ENCODE peak calls at places on chromosomes 12 and 14, in five cellular contexts. One of them, this sample, is unnamed.

GRCh38 chr14:101075025-101075800 is 171.7 kb upstream of the RTL1 start:
- DNase-seq in activated gamma-delta T cell treated with Interleukin-2 at 50 U/mL for 16 hours: no peak
- DNase-seq in posterior cingulate gyrus: no peak
- DNase-seq in RWPE1: no peak
- DNase-seq in stimulated activated CD4-positive, alpha-beta T cell treated with anti-CD3 and anti-CD28 coated beads, TNF-alpha, amount 100 ng/mL, for 1 hour: no peak
- DNase-seq in this sample: no peak

GRCh38 chr12:121637231-121637914 is 11.0 kb downstream of the ORAI1 start:
- DNase-seq in stimulated activated CD4-positive, alpha-beta T cell treated with anti-CD3 and anti-CD28 coated beads, TNF-alpha, amount 100 ng/mL, for 1 hour: no peak
- DNase-seq in activated gamma-delta T cell treated with Interleukin-2 at 50 U/mL for 16 hours: peak
- DNase-seq in posterior cingulate gyrus: no peak
- DNase-seq in RWPE1: no peak
- DNase-seq in this sample: peak

GRCh38 chr12:81668475-81668874 is 90.7 kb downstream of the PPFIA2 start:
- DNase-seq in RWPE1: peak
- DNase-seq in posterior cingulate gyrus: no peak
- DNase-seq in activated gamma-delta T cell treated with Interleukin-2 at 50 U/mL for 16 hours: no peak
- DNase-seq in stimulated activated CD4-positive, alpha-beta T cell treated with anti-CD3 and anti-CD28 coated beads, TNF-alpha, amount 100 ng/mL, for 1 hour: no peak
- DNase-seq in this sample: no peak

GRCh38 chr12:92943482-92944250 is 14.6 kb upstream of the EEA1 start:
- DNase-seq in activated gamma-delta T cell treated with Interleukin-2 at 50 U/mL for 16 hours: no peak
- DNase-seq in stimulated activated CD4-positive, alpha-beta T cell treated with anti-CD3 and anti-CD28 coated beads, TNF-alpha, amount 100 ng/mL, for 1 hour: no peak
- DNase-seq in posterior cingulate gyrus: no peak
- DNase-seq in RWPE1: no peak
- DNase-seq in this sample: no peak

GRCh38 chr12:9327307-9327706 is 119.1 kb upstream of the PZP start:
- DNase-seq in stimulated activated CD4-positive, alpha-beta T cell treated with anti-CD3 and anti-CD28 coated beads, TNF-alpha, amount 100 ng/mL, for 1 hour: no peak
- DNase-seq in RWPE1: no peak
- DNase-seq in activated gamma-delta T cell treated with Interleukin-2 at 50 U/mL for 16 hours: no peak
- DNase-seq in posterior cingulate gyrus: no peak
- DNase-seq in this sample: no peak

GRCh38 chr12:66288121-66288520 is 14.2 kb upstream of the HELB start:
- DNase-seq in activated gamma-delta T cell treated with Interleukin-2 at 50 U/mL for 16 hours: peak
- DNase-seq in stimulated activated CD4-positive, alpha-beta T cell treated with anti-CD3 and anti-CD28 coated beads, TNF-alpha, amount 100 ng/mL, for 1 hour: peak
- DNase-seq in RWPE1: no peak
- DNase-seq in posterior cingulate gyrus: no peak
- DNase-seq in this sample: no peak

GRCh38 chr14:57487771-57488170 is 5.9 kb downstream of the CCDC198 start:
- DNase-seq in posterior cingulate gyrus: no peak
- DNase-seq in activated gamma-delta T cell treated with Interleukin-2 at 50 U/mL for 16 hours: no peak
- DNase-seq in stimulated activated CD4-positive, alpha-beta T cell treated with anti-CD3 and anti-CD28 coated beads, TNF-alpha, amount 100 ng/mL, for 1 hour: no peak
- DNase-seq in RWPE1: no peak
- DNase-seq in this sample: no peak

GRCh38 chr14:41636492-41637392 is 30.1 kb downstream of the LRFN5 start:
- DNase-seq in posterior cingulate gyrus: no peak
- DNase-seq in stimulated activated CD4-positive, alpha-beta T cell treated with anti-CD3 and anti-CD28 coated beads, TNF-alpha, amount 100 ng/mL, for 1 hour: no peak
- DNase-seq in RWPE1: no peak
- DNase-seq in activated gamma-delta T cell treated with Interleukin-2 at 50 U/mL for 16 hours: no peak
- DNase-seq in this sample: no peak

GRCh38 chr14:73888971-73889370 is 2.3 kb downstream of the ZNF410 start:
- DNase-seq in activated gamma-delta T cell treated with Interleukin-2 at 50 U/mL for 16 hours: no peak
- DNase-seq in RWPE1: peak
- DNase-seq in stimulated activated CD4-positive, alpha-beta T cell treated with anti-CD3 and anti-CD28 coated beads, TNF-alpha, amount 100 ng/mL, for 1 hour: no peak
- DNase-seq in posterior cingulate gyrus: no peak
- DNase-seq in this sample: no peak

GRCh38 chr14:89276424-89276975 is 140.5 kb downstream of the FOXN3 start:
- DNase-seq in activated gamma-delta T cell treated with Interleukin-2 at 50 U/mL for 16 hours: peak
- DNase-seq in posterior cingulate gyrus: no peak
- DNase-seq in stimulated activated CD4-positive, alpha-beta T cell treated with anti-CD3 and anti-CD28 coated beads, TNF-alpha, amount 100 ng/mL, for 1 hour: no peak
- DNase-seq in RWPE1: no peak
- DNase-seq in this sample: no peak

GRCh38 chr12:25675808-25676207 is 122.7 kb upstream of the LMNTD1 start:
- DNase-seq in stimulated activated CD4-positive, alpha-beta T cell treated with anti-CD3 and anti-CD28 coated beads, TNF-alpha, amount 100 ng/mL, for 1 hour: no peak
- DNase-seq in activated gamma-delta T cell treated with Interleukin-2 at 50 U/mL for 16 hours: no peak
- DNase-seq in posterior cingulate gyrus: no peak
- DNase-seq in RWPE1: no peak
- DNase-seq in this sample: no peak

GRCh38 chr14:94129758-94130414 is 482 bp upstream of the IFI27L2 start:
- DNase-seq in RWPE1: peak
- DNase-seq in activated gamma-delta T cell treated with Interleukin-2 at 50 U/mL for 16 hours: no peak
- DNase-seq in posterior cingulate gyrus: no peak
- DNase-seq in stimulated activated CD4-positive, alpha-beta T cell treated with anti-CD3 and anti-CD28 coated beads, TNF-alpha, amount 100 ng/mL, for 1 hour: no peak
- DNase-seq in this sample: no peak

GRCh38 chr12:98645572-98646067 is 530 bp downstream of the APAF1 start:
- DNase-seq in stimulated activated CD4-positive, alpha-beta T cell treated with anti-CD3 and anti-CD28 coated beads, TNF-alpha, amount 100 ng/mL, for 1 hour: no peak
- DNase-seq in activated gamma-delta T cell treated with Interleukin-2 at 50 U/mL for 16 hours: no peak
- DNase-seq in RWPE1: peak
- DNase-seq in posterior cingulate gyrus: peak
- DNase-seq in this sample: no peak

GRCh38 chr12:67222302-67222701 is 46.9 kb upstream of the CAND1 start:
- DNase-seq in posterior cingulate gyrus: no peak
- DNase-seq in stimulated activated CD4-positive, alpha-beta T cell treated with anti-CD3 and anti-CD28 coated beads, TNF-alpha, amount 100 ng/mL, for 1 hour: no peak
- DNase-seq in RWPE1: peak
- DNase-seq in activated gamma-delta T cell treated with Interleukin-2 at 50 U/mL for 16 hours: no peak
- DNase-seq in this sample: no peak

GRCh38 chr14:90405101-90405500 is 8.3 kb downstream of the CALM1 start:
- DNase-seq in RWPE1: no peak
- DNase-seq in posterior cingulate gyrus: no peak
- DNase-seq in stimulated activated CD4-positive, alpha-beta T cell treated with anti-CD3 and anti-CD28 coated beads, TNF-alpha, amount 100 ng/mL, for 1 hour: no peak
- DNase-seq in activated gamma-delta T cell treated with Interleukin-2 at 50 U/mL for 16 hours: no peak
- DNase-seq in this sample: no peak

GRCh38 chr14:97066068-97066899 is 269.1 kb downstream of the VRK1 start:
- DNase-seq in activated gamma-delta T cell treated with Interleukin-2 at 50 U/mL for 16 hours: no peak
- DNase-seq in stimulated activated CD4-positive, alpha-beta T cell treated with anti-CD3 and anti-CD28 coated beads, TNF-alpha, amount 100 ng/mL, for 1 hour: no peak
- DNase-seq in posterior cingulate gyrus: no peak
- DNase-seq in RWPE1: no peak
- DNase-seq in this sample: no peak

GRCh38 chr14:36254020-36254614 is 66.3 kb downstream of the MBIP start:
- DNase-seq in activated gamma-delta T cell treated with Interleukin-2 at 50 U/mL for 16 hours: no peak
- DNase-seq in RWPE1: no peak
- DNase-seq in stimulated activated CD4-positive, alpha-beta T cell treated with anti-CD3 and anti-CD28 coated beads, TNF-alpha, amount 100 ng/mL, for 1 hour: no peak
- DNase-seq in posterior cingulate gyrus: no peak
- DNase-seq in this sample: no peak

GRCh38 chr12:126719886-126720666 is 1546.9 kb upstream of the TMEM132C start:
- DNase-seq in posterior cingulate gyrus: no peak
- DNase-seq in activated gamma-delta T cell treated with Interleukin-2 at 50 U/mL for 16 hours: no peak
- DNase-seq in stimulated activated CD4-positive, alpha-beta T cell treated with anti-CD3 and anti-CD28 coated beads, TNF-alpha, amount 100 ng/mL, for 1 hour: no peak
- DNase-seq in RWPE1: no peak
- DNase-seq in this sample: no peak

GRCh38 chr14:52131640-52132320 is 62.9 kb upstream of the NID2 start:
- DNase-seq in posterior cingulate gyrus: peak
- DNase-seq in activated gamma-delta T cell treated with Interleukin-2 at 50 U/mL for 16 hours: peak
- DNase-seq in stimulated activated CD4-positive, alpha-beta T cell treated with anti-CD3 and anti-CD28 coated beads, TNF-alpha, amount 100 ng/mL, for 1 hour: no peak
- DNase-seq in RWPE1: peak
- DNase-seq in this sample: no peak

GRCh38 chr12:19201653-19202052 is 72.1 kb downstream of the PLEKHA5 start:
- DNase-seq in posterior cingulate gyrus: no peak
- DNase-seq in activated gamma-delta T cell treated with Interleukin-2 at 50 U/mL for 16 hours: no peak
- DNase-seq in RWPE1: no peak
- DNase-seq in stimulated activated CD4-positive, alpha-beta T cell treated with anti-CD3 and anti-CD28 coated beads, TNF-alpha, amount 100 ng/mL, for 1 hour: no peak
- DNase-seq in this sample: no peak

GRCh38 chr12:72207756-72208155 is 64.4 kb upstream of the TRHDE start:
- DNase-seq in posterior cingulate gyrus: no peak
- DNase-seq in stimulated activated CD4-positive, alpha-beta T cell treated with anti-CD3 and anti-CD28 coated beads, TNF-alpha, amount 100 ng/mL, for 1 hour: no peak
- DNase-seq in activated gamma-delta T cell treated with Interleukin-2 at 50 U/mL for 16 hours: no peak
- DNase-seq in RWPE1: no peak
- DNase-seq in this sample: no peak

GRCh38 chr14:60845523-60845922 is 111.0 kb downstream of the MNAT1 start:
- DNase-seq in posterior cingulate gyrus: no peak
- DNase-seq in activated gamma-delta T cell treated with Interleukin-2 at 50 U/mL for 16 hours: no peak
- DNase-seq in RWPE1: no peak
- DNase-seq in stimulated activated CD4-positive, alpha-beta T cell treated with anti-CD3 and anti-CD28 coated beads, TNF-alpha, amount 100 ng/mL, for 1 hour: no peak
- DNase-seq in this sample: no peak

This sample was measured in spleen.